ENCODE peak calls at places on chromosome 17, in five cellular contexts. G is AG10803, J is EL, Q is anterior cingulate cortex, K is M059J. C is an unnamed sample.

GRCh38 chr17:61284174-61284573 is 115.5 kb upstream of the TBX2 start:
- DNase-seq in J (peak; percentile 92), K (peak; percentile 95), Q (no peak), G (peak; percentile 80), C (no peak)

GRCh38 chr17:81534157-81535006 is 6.2 kb downstream of the FSCN2 start:
- DNase-seq in Q (no peak), G (no peak), K (no peak), J (no peak), C (no peak)

GRCh38 chr17:42183741-42184711 is 1.2 kb downstream of the HCRT start:
- DNase-seq in G (peak; percentile 53), Q (peak; percentile 39), K (peak; percentile 32), J (peak; percentile 76), C (peak; percentile 81)

GRCh38 chr17:29379084-29379811 is 10.9 kb upstream of the TAOK1 start:
- DNase-seq in Q (no peak), J (no peak), K (peak; percentile 22), G (peak; percentile 36), C (peak; percentile 20)

GRCh38 chr17:58112970-58113631 is 29.9 kb downstream of the DYNLL2 start:
- DNase-seq in Q (peak; percentile 24), G (peak; percentile 53), K (peak; percentile 59), J (peak; percentile 67), C (peak; percentile 47)

GRCh38 chr17:28468781-28469180 is 4.7 kb upstream of the SLC13A2 start:
- DNase-seq in J (no peak), K (no peak), G (no peak), Q (no peak), C (no peak)

GRCh38 chr17:61457226-61457983 is 5.2 kb downstream of the TBX4 start:
- DNase-seq in Q (no peak), G (no peak), J (no peak), K (no peak), C (no peak)

GRCh38 chr17:11511696-11512095 is 86.6 kb upstream of the DNAH9 start:
- DNase-seq in G (no peak), J (no peak), K (no peak), Q (no peak), C (no peak)

GRCh38 chr17:70478883-70479282 is 309.6 kb downstream of the KCNJ2 start:
- DNase-seq in Q (no peak), K (no peak), G (no peak), J (no peak), C (no peak)

GRCh38 chr17:57243171-57243622 is 13.1 kb upstream of the MSI2 start:
- DNase-seq in J (peak; percentile 68), Q (no peak), G (peak; percentile 60), K (peak; percentile 56), C (peak; percentile 59)

GRCh38 chr17:27929990-27930389 is 36.8 kb upstream of the LYRM9 start:
- DNase-seq in G (no peak), K (peak; percentile 8), Q (no peak), J (peak; percentile 52), C (no peak)

GRCh38 chr17:57589151-57590034 is 155.7 kb downstream of the CCDC182 start:
- DNase-seq in Q (no peak), G (peak; percentile 51), K (no peak), J (no peak), C (no peak)